ENCODE peak calls at places on chromosomes 3 and 15, in ten cellular contexts. One of them, this sample, is unnamed.
A peak's percentile ranks its signal among the peaks of the same experiment; 100 is the strongest.

GRCh38 chr15:27844018-27844666 is 255.0 kb downstream of the OCA2 start:
- DNase-seq in stimulated activated effector memory CD8-positive, alpha-beta T cell treated with anti-CD3 and anti-CD28 coated beads, Interleukin-12 subunit alpha, Interleukin-12 subunit beta, amount 100 ng/mL, for 72 hours: no peak
- DNase-seq in fibroblast of the conjunctiva: no peak
- DNase-seq in stimulated activated CD8-positive, alpha-beta memory T cell treated with anti-CD3 and anti-CD28 coated beads, Interleukin-4, amount 100 ng/mL, for 1 hour: no peak
- DNase-seq in psoas muscle: no peak
- DNase-seq in NCI-H69: no peak
- DNase-seq in stimulated activated CD4-positive, alpha-beta T cell treated with anti-CD3 and anti-CD28 coated beads, Interleukin-15, amount 100 ng/mL, for 1 hour: no peak
- DNase-seq in left ventricle myocardium inferior: no peak
- DNase-seq in IMR-90: peak; percentile 82
- DNase-seq in NCI-H1417: no peak
- DNase-seq in this sample: peak; percentile 92

GRCh38 chr3:151964768-151965167 is 91.3 kb downstream of the SUCNR1 start:
- DNase-seq in NCI-H1417: no peak
- DNase-seq in stimulated activated effector memory CD8-positive, alpha-beta T cell treated with anti-CD3 and anti-CD28 coated beads, Interleukin-12 subunit alpha, Interleukin-12 subunit beta, amount 100 ng/mL, for 72 hours: no peak
- DNase-seq in IMR-90: peak; percentile 6
- DNase-seq in NCI-H69: no peak
- DNase-seq in left ventricle myocardium inferior: no peak
- DNase-seq in stimulated activated CD4-positive, alpha-beta T cell treated with anti-CD3 and anti-CD28 coated beads, Interleukin-15, amount 100 ng/mL, for 1 hour: no peak
- DNase-seq in psoas muscle: no peak
- DNase-seq in fibroblast of the conjunctiva: no peak
- DNase-seq in stimulated activated CD8-positive, alpha-beta memory T cell treated with anti-CD3 and anti-CD28 coated beads, Interleukin-4, amount 100 ng/mL, for 1 hour: no peak
- DNase-seq in this sample: no peak

GRCh38 chr3:99678023-99678422 is 39.6 kb downstream of the COL8A1 start:
- DNase-seq in IMR-90: peak; percentile 95
- DNase-seq in psoas muscle: no peak
- DNase-seq in stimulated activated effector memory CD8-positive, alpha-beta T cell treated with anti-CD3 and anti-CD28 coated beads, Interleukin-12 subunit alpha, Interleukin-12 subunit beta, amount 100 ng/mL, for 72 hours: no peak
- DNase-seq in left ventricle myocardium inferior: no peak
- DNase-seq in stimulated activated CD4-positive, alpha-beta T cell treated with anti-CD3 and anti-CD28 coated beads, Interleukin-15, amount 100 ng/mL, for 1 hour: no peak
- DNase-seq in NCI-H1417: no peak
- DNase-seq in NCI-H69: no peak
- DNase-seq in fibroblast of the conjunctiva: peak; percentile 45
- DNase-seq in stimulated activated CD8-positive, alpha-beta memory T cell treated with anti-CD3 and anti-CD28 coated beads, Interleukin-4, amount 100 ng/mL, for 1 hour: no peak
- DNase-seq in this sample: peak; percentile 93

GRCh38 chr15:58332676-58333400 is 99.0 kb upstream of the LIPC start:
- DNase-seq in NCI-H1417: no peak
- DNase-seq in left ventricle myocardium inferior: no peak
- DNase-seq in stimulated activated CD4-positive, alpha-beta T cell treated with anti-CD3 and anti-CD28 coated beads, Interleukin-15, amount 100 ng/mL, for 1 hour: no peak
- DNase-seq in stimulated activated effector memory CD8-positive, alpha-beta T cell treated with anti-CD3 and anti-CD28 coated beads, Interleukin-12 subunit alpha, Interleukin-12 subunit beta, amount 100 ng/mL, for 72 hours: peak; percentile 69
- DNase-seq in stimulated activated CD8-positive, alpha-beta memory T cell treated with anti-CD3 and anti-CD28 coated beads, Interleukin-4, amount 100 ng/mL, for 1 hour: no peak
- DNase-seq in NCI-H69: peak; percentile 65
- DNase-seq in psoas muscle: no peak
- DNase-seq in fibroblast of the conjunctiva: peak; percentile 18
- DNase-seq in IMR-90: peak; percentile 93
- DNase-seq in this sample: peak; percentile 77

GRCh38 chr15:82852906-82853635 is 43.6 kb downstream of the WHAMM start:
- DNase-seq in stimulated activated CD8-positive, alpha-beta memory T cell treated with anti-CD3 and anti-CD28 coated beads, Interleukin-4, amount 100 ng/mL, for 1 hour: no peak
- DNase-seq in psoas muscle: no peak
- DNase-seq in stimulated activated CD4-positive, alpha-beta T cell treated with anti-CD3 and anti-CD28 coated beads, Interleukin-15, amount 100 ng/mL, for 1 hour: no peak
- DNase-seq in IMR-90: no peak
- DNase-seq in NCI-H1417: no peak
- DNase-seq in NCI-H69: no peak
- DNase-seq in fibroblast of the conjunctiva: no peak
- DNase-seq in stimulated activated effector memory CD8-positive, alpha-beta T cell treated with anti-CD3 and anti-CD28 coated beads, Interleukin-12 subunit alpha, Interleukin-12 subunit beta, amount 100 ng/mL, for 72 hours: no peak
- DNase-seq in left ventricle myocardium inferior: no peak
- DNase-seq in this sample: no peak

GRCh38 chr15:63858881-63859280 is 25.1 kb upstream of the HERC1 start:
- DNase-seq in stimulated activated CD4-positive, alpha-beta T cell treated with anti-CD3 and anti-CD28 coated beads, Interleukin-15, amount 100 ng/mL, for 1 hour: no peak
- DNase-seq in IMR-90: peak; percentile 41
- DNase-seq in left ventricle myocardium inferior: no peak
- DNase-seq in NCI-H69: no peak
- DNase-seq in psoas muscle: no peak
- DNase-seq in NCI-H1417: no peak
- DNase-seq in stimulated activated CD8-positive, alpha-beta memory T cell treated with anti-CD3 and anti-CD28 coated beads, Interleukin-4, amount 100 ng/mL, for 1 hour: no peak
- DNase-seq in stimulated activated effector memory CD8-positive, alpha-beta T cell treated with anti-CD3 and anti-CD28 coated beads, Interleukin-12 subunit alpha, Interleukin-12 subunit beta, amount 100 ng/mL, for 72 hours: no peak
- DNase-seq in fibroblast of the conjunctiva: no peak
- DNase-seq in this sample: peak; percentile 47

GRCh38 chr3:38548154-38548931 is 52.2 kb downstream of the EXOG start:
- DNase-seq in IMR-90: no peak
- DNase-seq in NCI-H1417: no peak
- DNase-seq in left ventricle myocardium inferior: no peak
- DNase-seq in stimulated activated effector memory CD8-positive, alpha-beta T cell treated with anti-CD3 and anti-CD28 coated beads, Interleukin-12 subunit alpha, Interleukin-12 subunit beta, amount 100 ng/mL, for 72 hours: no peak
- DNase-seq in psoas muscle: no peak
- DNase-seq in NCI-H69: no peak
- DNase-seq in stimulated activated CD4-positive, alpha-beta T cell treated with anti-CD3 and anti-CD28 coated beads, Interleukin-15, amount 100 ng/mL, for 1 hour: no peak
- DNase-seq in fibroblast of the conjunctiva: no peak
- DNase-seq in stimulated activated CD8-positive, alpha-beta memory T cell treated with anti-CD3 and anti-CD28 coated beads, Interleukin-4, amount 100 ng/mL, for 1 hour: no peak
- DNase-seq in this sample: no peak

GRCh38 chr3:195102609-195103467 is 168.1 kb downstream of the XXYLT1 start:
- DNase-seq in stimulated activated CD4-positive, alpha-beta T cell treated with anti-CD3 and anti-CD28 coated beads, Interleukin-15, amount 100 ng/mL, for 1 hour: no peak
- DNase-seq in stimulated activated CD8-positive, alpha-beta memory T cell treated with anti-CD3 and anti-CD28 coated beads, Interleukin-4, amount 100 ng/mL, for 1 hour: no peak
- DNase-seq in IMR-90: peak; percentile 98
- DNase-seq in left ventricle myocardium inferior: no peak
- DNase-seq in fibroblast of the conjunctiva: peak; percentile 79
- DNase-seq in NCI-H69: peak; percentile 26
- DNase-seq in psoas muscle: no peak
- DNase-seq in stimulated activated effector memory CD8-positive, alpha-beta T cell treated with anti-CD3 and anti-CD28 coated beads, Interleukin-12 subunit alpha, Interleukin-12 subunit beta, amount 100 ng/mL, for 72 hours: no peak
- DNase-seq in NCI-H1417: no peak
- DNase-seq in this sample: peak; percentile 96

GRCh38 chr3:154164387-154164786 is 43.2 kb downstream of the ARHGEF26 start:
- DNase-seq in fibroblast of the conjunctiva: no peak
- DNase-seq in stimulated activated effector memory CD8-positive, alpha-beta T cell treated with anti-CD3 and anti-CD28 coated beads, Interleukin-12 subunit alpha, Interleukin-12 subunit beta, amount 100 ng/mL, for 72 hours: no peak
- DNase-seq in psoas muscle: no peak
- DNase-seq in NCI-H69: no peak
- DNase-seq in stimulated activated CD8-positive, alpha-beta memory T cell treated with anti-CD3 and anti-CD28 coated beads, Interleukin-4, amount 100 ng/mL, for 1 hour: no peak
- DNase-seq in stimulated activated CD4-positive, alpha-beta T cell treated with anti-CD3 and anti-CD28 coated beads, Interleukin-15, amount 100 ng/mL, for 1 hour: no peak
- DNase-seq in NCI-H1417: no peak
- DNase-seq in left ventricle myocardium inferior: no peak
- DNase-seq in IMR-90: no peak
- DNase-seq in this sample: no peak

GRCh38 chr3:59894425-59895146 is 844.8 kb upstream of the CFAP20DC start:
- DNase-seq in IMR-90: no peak
- DNase-seq in left ventricle myocardium inferior: no peak
- DNase-seq in fibroblast of the conjunctiva: no peak
- DNase-seq in NCI-H69: no peak
- DNase-seq in psoas muscle: no peak
- DNase-seq in stimulated activated effector memory CD8-positive, alpha-beta T cell treated with anti-CD3 and anti-CD28 coated beads, Interleukin-12 subunit alpha, Interleukin-12 subunit beta, amount 100 ng/mL, for 72 hours: no peak
- DNase-seq in stimulated activated CD4-positive, alpha-beta T cell treated with anti-CD3 and anti-CD28 coated beads, Interleukin-15, amount 100 ng/mL, for 1 hour: no peak
- DNase-seq in stimulated activated CD8-positive, alpha-beta memory T cell treated with anti-CD3 and anti-CD28 coated beads, Interleukin-4, amount 100 ng/mL, for 1 hour: no peak
- DNase-seq in NCI-H1417: no peak
- DNase-seq in this sample: no peak

GRCh38 chr15:41490355-41490754 is 3.3 kb upstream of the ITPKA start:
- DNase-seq in psoas muscle: no peak
- DNase-seq in NCI-H69: peak; percentile 66
- DNase-seq in stimulated activated effector memory CD8-positive, alpha-beta T cell treated with anti-CD3 and anti-CD28 coated beads, Interleukin-12 subunit alpha, Interleukin-12 subunit beta, amount 100 ng/mL, for 72 hours: no peak
- DNase-seq in left ventricle myocardium inferior: no peak
- DNase-seq in IMR-90: peak; percentile 99
- DNase-seq in fibroblast of the conjunctiva: peak; percentile 91
- DNase-seq in stimulated activated CD4-positive, alpha-beta T cell treated with anti-CD3 and anti-CD28 coated beads, Interleukin-15, amount 100 ng/mL, for 1 hour: no peak
- DNase-seq in stimulated activated CD8-positive, alpha-beta memory T cell treated with anti-CD3 and anti-CD28 coated beads, Interleukin-4, amount 100 ng/mL, for 1 hour: no peak
- DNase-seq in NCI-H1417: no peak
- DNase-seq in this sample: peak; percentile 97

GRCh38 chr3:102936511-102936910 is 501.7 kb downstream of the ZPLD1 start:
- DNase-seq in stimulated activated effector memory CD8-positive, alpha-beta T cell treated with anti-CD3 and anti-CD28 coated beads, Interleukin-12 subunit alpha, Interleukin-12 subunit beta, amount 100 ng/mL, for 72 hours: no peak
- DNase-seq in left ventricle myocardium inferior: no peak
- DNase-seq in stimulated activated CD8-positive, alpha-beta memory T cell treated with anti-CD3 and anti-CD28 coated beads, Interleukin-4, amount 100 ng/mL, for 1 hour: no peak
- DNase-seq in psoas muscle: no peak
- DNase-seq in NCI-H1417: no peak
- DNase-seq in fibroblast of the conjunctiva: no peak
- DNase-seq in NCI-H69: no peak
- DNase-seq in IMR-90: no peak
- DNase-seq in stimulated activated CD4-positive, alpha-beta T cell treated with anti-CD3 and anti-CD28 coated beads, Interleukin-15, amount 100 ng/mL, for 1 hour: no peak
- DNase-seq in this sample: no peak

GRCh38 chr3:81782585-81782984 is 21.1 kb upstream of the GBE1 start:
- DNase-seq in stimulated activated effector memory CD8-positive, alpha-beta T cell treated with anti-CD3 and anti-CD28 coated beads, Interleukin-12 subunit alpha, Interleukin-12 subunit beta, amount 100 ng/mL, for 72 hours: no peak
- DNase-seq in fibroblast of the conjunctiva: no peak
- DNase-seq in stimulated activated CD4-positive, alpha-beta T cell treated with anti-CD3 and anti-CD28 coated beads, Interleukin-15, amount 100 ng/mL, for 1 hour: no peak
- DNase-seq in NCI-H1417: no peak
- DNase-seq in left ventricle myocardium inferior: no peak
- DNase-seq in stimulated activated CD8-positive, alpha-beta memory T cell treated with anti-CD3 and anti-CD28 coated beads, Interleukin-4, amount 100 ng/mL, for 1 hour: no peak
- DNase-seq in NCI-H69: no peak
- DNase-seq in psoas muscle: no peak
- DNase-seq in IMR-90: no peak
- DNase-seq in this sample: no peak

GRCh38 chr3:66797916-66798560 is 200.1 kb upstream of the KBTBD8 start:
- DNase-seq in NCI-H1417: no peak
- DNase-seq in psoas muscle: peak; percentile 69
- DNase-seq in stimulated activated CD8-positive, alpha-beta memory T cell treated with anti-CD3 and anti-CD28 coated beads, Interleukin-4, amount 100 ng/mL, for 1 hour: no peak
- DNase-seq in IMR-90: peak; percentile 82
- DNase-seq in fibroblast of the conjunctiva: peak; percentile 12
- DNase-seq in NCI-H69: peak; percentile 35
- DNase-seq in stimulated activated CD4-positive, alpha-beta T cell treated with anti-CD3 and anti-CD28 coated beads, Interleukin-15, amount 100 ng/mL, for 1 hour: no peak
- DNase-seq in left ventricle myocardium inferior: peak; percentile 31
- DNase-seq in stimulated activated effector memory CD8-positive, alpha-beta T cell treated with anti-CD3 and anti-CD28 coated beads, Interleukin-12 subunit alpha, Interleukin-12 subunit beta, amount 100 ng/mL, for 72 hours: no peak
- DNase-seq in this sample: peak; percentile 81

GRCh38 chr3:52845691-52846426 is 11.0 kb upstream of the MUSTN1 start:
- DNase-seq in stimulated activated CD8-positive, alpha-beta memory T cell treated with anti-CD3 and anti-CD28 coated beads, Interleukin-4, amount 100 ng/mL, for 1 hour: no peak
- DNase-seq in IMR-90: no peak
- DNase-seq in fibroblast of the conjunctiva: no peak
- DNase-seq in stimulated activated CD4-positive, alpha-beta T cell treated with anti-CD3 and anti-CD28 coated beads, Interleukin-15, amount 100 ng/mL, for 1 hour: no peak
- DNase-seq in NCI-H69: no peak
- DNase-seq in NCI-H1417: no peak
- DNase-seq in left ventricle myocardium inferior: no peak
- DNase-seq in psoas muscle: peak; percentile 60
- DNase-seq in stimulated activated effector memory CD8-positive, alpha-beta T cell treated with anti-CD3 and anti-CD28 coated beads, Interleukin-12 subunit alpha, Interleukin-12 subunit beta, amount 100 ng/mL, for 72 hours: no peak
- DNase-seq in this sample: peak; percentile 17

GRCh38 chr15:28104326-28104725 is 5.2 kb upstream of the OCA2 start:
- DNase-seq in stimulated activated CD8-positive, alpha-beta memory T cell treated with anti-CD3 and anti-CD28 coated beads, Interleukin-4, amount 100 ng/mL, for 1 hour: no peak
- DNase-seq in psoas muscle: no peak
- DNase-seq in fibroblast of the conjunctiva: no peak
- DNase-seq in NCI-H1417: no peak
- DNase-seq in stimulated activated effector memory CD8-positive, alpha-beta T cell treated with anti-CD3 and anti-CD28 coated beads, Interleukin-12 subunit alpha, Interleukin-12 subunit beta, amount 100 ng/mL, for 72 hours: no peak
- DNase-seq in left ventricle myocardium inferior: no peak
- DNase-seq in NCI-H69: no peak
- DNase-seq in stimulated activated CD4-positive, alpha-beta T cell treated with anti-CD3 and anti-CD28 coated beads, Interleukin-15, amount 100 ng/mL, for 1 hour: no peak
- DNase-seq in IMR-90: no peak
- DNase-seq in this sample: no peak

GRCh38 chr3:107942244-107942643 is 148.6 kb downstream of the CD47 start:
- DNase-seq in stimulated activated CD4-positive, alpha-beta T cell treated with anti-CD3 and anti-CD28 coated beads, Interleukin-15, amount 100 ng/mL, for 1 hour: no peak
- DNase-seq in left ventricle myocardium inferior: no peak
- DNase-seq in IMR-90: peak; percentile 13
- DNase-seq in stimulated activated effector memory CD8-positive, alpha-beta T cell treated with anti-CD3 and anti-CD28 coated beads, Interleukin-12 subunit alpha, Interleukin-12 subunit beta, amount 100 ng/mL, for 72 hours: peak; percentile 54
- DNase-seq in psoas muscle: no peak
- DNase-seq in NCI-H1417: no peak
- DNase-seq in fibroblast of the conjunctiva: no peak
- DNase-seq in NCI-H69: no peak
- DNase-seq in stimulated activated CD8-positive, alpha-beta memory T cell treated with anti-CD3 and anti-CD28 coated beads, Interleukin-4, amount 100 ng/mL, for 1 hour: no peak
- DNase-seq in this sample: peak; percentile 47

GRCh38 chr15:64634020-64634419 is 141.4 kb downstream of the RBPMS2 start:
- DNase-seq in IMR-90: no peak
- DNase-seq in NCI-H1417: no peak
- DNase-seq in NCI-H69: peak; percentile 92
- DNase-seq in stimulated activated CD8-positive, alpha-beta memory T cell treated with anti-CD3 and anti-CD28 coated beads, Interleukin-4, amount 100 ng/mL, for 1 hour: no peak
- DNase-seq in left ventricle myocardium inferior: no peak
- DNase-seq in stimulated activated CD4-positive, alpha-beta T cell treated with anti-CD3 and anti-CD28 coated beads, Interleukin-15, amount 100 ng/mL, for 1 hour: no peak
- DNase-seq in stimulated activated effector memory CD8-positive, alpha-beta T cell treated with anti-CD3 and anti-CD28 coated beads, Interleukin-12 subunit alpha, Interleukin-12 subunit beta, amount 100 ng/mL, for 72 hours: peak; percentile 69
- DNase-seq in psoas muscle: no peak
- DNase-seq in fibroblast of the conjunctiva: no peak
- DNase-seq in this sample: no peak

GRCh38 chr15:43795997-43796396 is 3.9 kb downstream of the SERF2 start:
- DNase-seq in psoas muscle: no peak
- DNase-seq in fibroblast of the conjunctiva: no peak
- DNase-seq in stimulated activated CD4-positive, alpha-beta T cell treated with anti-CD3 and anti-CD28 coated beads, Interleukin-15, amount 100 ng/mL, for 1 hour: no peak
- DNase-seq in NCI-H1417: no peak
- DNase-seq in stimulated activated CD8-positive, alpha-beta memory T cell treated with anti-CD3 and anti-CD28 coated beads, Interleukin-4, amount 100 ng/mL, for 1 hour: no peak
- DNase-seq in left ventricle myocardium inferior: no peak
- DNase-seq in stimulated activated effector memory CD8-positive, alpha-beta T cell treated with anti-CD3 and anti-CD28 coated beads, Interleukin-12 subunit alpha, Interleukin-12 subunit beta, amount 100 ng/mL, for 72 hours: no peak
- DNase-seq in IMR-90: no peak
- DNase-seq in NCI-H69: peak; percentile 21
- DNase-seq in this sample: no peak

This sample was measured in GM23248.